ENCODE peak calls at places on chromosome 18, in nine cellular contexts. One of them, this sample, is unnamed. For H3K4me1, the result is how much of the 10 kb centered on the place peaks cover.

GRCh38 chr18:79517322-79517721 is 121.6 kb downstream of the NFATC1 start:
- DNase-seq in aorta: no peak
- DNase-seq in heart right ventricle: no peak
- DNase-seq in tibial nerve: no peak
- DNase-seq in cardiac muscle cell: no peak
- DNase-seq in left lung: no peak
- DNase-seq in heart left ventricle: no peak
- DNase-seq in stomach: no peak
- DNase-seq in right cardiac atrium: no peak
- DNase-seq in this sample: no peak

GRCh38 chr18:5393779-5394178 is 98.3 kb upstream of the ZBTB14 start:
- DNase-seq in aorta: no peak
- DNase-seq in heart right ventricle: no peak
- DNase-seq in tibial nerve: no peak
- DNase-seq in cardiac muscle cell: no peak
- DNase-seq in left lung: no peak
- DNase-seq in heart left ventricle: no peak
- DNase-seq in stomach: no peak
- DNase-seq in right cardiac atrium: no peak
- DNase-seq in this sample: no peak

GRCh38 chr18:38688402-38688801 is 1122.8 kb upstream of the CELF4 start:
- DNase-seq in aorta: no peak
- DNase-seq in heart right ventricle: no peak
- DNase-seq in tibial nerve: no peak
- DNase-seq in cardiac muscle cell: no peak
- DNase-seq in left lung: no peak
- DNase-seq in heart left ventricle: no peak
- DNase-seq in stomach: no peak
- DNase-seq in right cardiac atrium: no peak
- DNase-seq in this sample: no peak

GRCh38 chr18:46462523-46462922 is 194.5 kb downstream of the LOXHD1 start:
- DNase-seq in aorta: no peak
- DNase-seq in heart right ventricle: no peak
- DNase-seq in tibial nerve: no peak
- DNase-seq in cardiac muscle cell: no peak
- DNase-seq in left lung: no peak
- DNase-seq in heart left ventricle: no peak
- DNase-seq in stomach: no peak
- DNase-seq in right cardiac atrium: no peak
- DNase-seq in this sample: no peak

GRCh38 chr18:57273194-57273593 is 79.2 kb upstream of the ST8SIA3 start:
- DNase-seq in aorta: no peak
- DNase-seq in heart right ventricle: no peak
- DNase-seq in tibial nerve: no peak
- DNase-seq in cardiac muscle cell: no peak
- DNase-seq in left lung: no peak
- DNase-seq in heart left ventricle: no peak
- DNase-seq in stomach: no peak
- DNase-seq in right cardiac atrium: no peak
- DNase-seq in this sample: no peak

GRCh38 chr18:3498705-3499451 is 48.9 kb downstream of the TGIF1 start:
- DNase-seq in aorta: peak
- DNase-seq in heart right ventricle: no peak
- DNase-seq in tibial nerve: peak
- DNase-seq in cardiac muscle cell: peak
- DNase-seq in left lung: peak
- DNase-seq in heart left ventricle: peak
- DNase-seq in stomach: peak
- DNase-seq in right cardiac atrium: peak
- DNase-seq in this sample: no peak

GRCh38 chr18:11872479-11873136 is 21.4 kb downstream of the CHMP1B start:
- DNase-seq in aorta: no peak
- DNase-seq in heart right ventricle: peak
- DNase-seq in tibial nerve: no peak
- DNase-seq in cardiac muscle cell: peak
- DNase-seq in left lung: no peak
- DNase-seq in heart left ventricle: peak
- DNase-seq in stomach: peak
- DNase-seq in right cardiac atrium: no peak
- DNase-seq in this sample: peak

GRCh38 chr18:70553961-70554325 is 265.1 kb downstream of the SOCS6 start:
- DNase-seq in aorta: no peak
- DNase-seq in heart right ventricle: no peak
- DNase-seq in tibial nerve: no peak
- DNase-seq in cardiac muscle cell: no peak
- DNase-seq in left lung: no peak
- DNase-seq in heart left ventricle: no peak
- DNase-seq in stomach: no peak
- DNase-seq in right cardiac atrium: no peak
- DNase-seq in this sample: no peak

GRCh38 chr18:51617167-51617566 is 419.7 kb upstream of the MEX3C start:
- DNase-seq in aorta: no peak
- DNase-seq in heart right ventricle: no peak
- DNase-seq in tibial nerve: no peak
- DNase-seq in cardiac muscle cell: no peak
- DNase-seq in left lung: no peak
- DNase-seq in heart left ventricle: no peak
- DNase-seq in stomach: no peak
- DNase-seq in right cardiac atrium: no peak
- DNase-seq in this sample: no peak

GRCh38 chr18:58714259-58714658 is 43.0 kb downstream of the MALT1 start:
- DNase-seq in aorta: no peak
- DNase-seq in heart right ventricle: no peak
- DNase-seq in tibial nerve: no peak
- DNase-seq in cardiac muscle cell: no peak
- DNase-seq in left lung: no peak
- DNase-seq in heart left ventricle: no peak
- DNase-seq in stomach: no peak
- DNase-seq in right cardiac atrium: no peak
- DNase-seq in this sample: no peak

GRCh38 chr18:23239350-23239692 is 104.0 kb downstream of the CABLES1 start:
- DNase-seq in aorta: no peak
- DNase-seq in heart right ventricle: no peak
- DNase-seq in tibial nerve: no peak
- DNase-seq in cardiac muscle cell: no peak
- DNase-seq in left lung: no peak
- DNase-seq in heart left ventricle: no peak
- DNase-seq in stomach: no peak
- DNase-seq in right cardiac atrium: no peak
- DNase-seq in this sample: no peak

GRCh38 chr18:23236876-23237468 is 101.7 kb downstream of the CABLES1 start:
- DNase-seq in aorta: no peak
- DNase-seq in heart right ventricle: no peak
- DNase-seq in tibial nerve: no peak
- DNase-seq in cardiac muscle cell: no peak
- DNase-seq in left lung: no peak
- DNase-seq in heart left ventricle: no peak
- DNase-seq in stomach: no peak
- DNase-seq in right cardiac atrium: no peak
- DNase-seq in this sample: no peak

GRCh38 chr18:23238152-23238531 is 102.9 kb downstream of the CABLES1 start:
- DNase-seq in aorta: no peak
- DNase-seq in heart right ventricle: peak
- DNase-seq in tibial nerve: no peak
- DNase-seq in cardiac muscle cell: no peak
- DNase-seq in left lung: no peak
- DNase-seq in heart left ventricle: peak
- DNase-seq in stomach: peak
- DNase-seq in right cardiac atrium: no peak
- DNase-seq in this sample: no peak

GRCh38 chr18:23238651-23239349 is 103.5 kb downstream of the CABLES1 start:
- DNase-seq in aorta: no peak
- DNase-seq in heart right ventricle: no peak
- DNase-seq in tibial nerve: no peak
- DNase-seq in cardiac muscle cell: no peak
- DNase-seq in left lung: no peak
- DNase-seq in heart left ventricle: no peak
- DNase-seq in stomach: no peak
- DNase-seq in right cardiac atrium: no peak
- DNase-seq in this sample: no peak

GRCh38 chr18:23237524-23238151 is 102.4 kb downstream of the CABLES1 start:
- DNase-seq in aorta: peak
- DNase-seq in heart right ventricle: peak
- DNase-seq in tibial nerve: no peak
- DNase-seq in cardiac muscle cell: no peak
- DNase-seq in left lung: peak
- DNase-seq in heart left ventricle: peak
- DNase-seq in stomach: peak
- DNase-seq in right cardiac atrium: peak
- DNase-seq in this sample: peak
- H3K27ac ChIP-seq in aorta: peak
- H3K27ac ChIP-seq in heart right ventricle: peak
- H3K27ac ChIP-seq in tibial nerve: peak
- H3K27ac ChIP-seq in cardiac muscle cell: no peak
- H3K27ac ChIP-seq in left lung: peak
- H3K27ac ChIP-seq in heart left ventricle: peak
- H3K27ac ChIP-seq in stomach: peak
- H3K27ac ChIP-seq in right cardiac atrium: peak
- H3K27ac ChIP-seq in this sample: peak

GRCh38 chr18:63236990-63237389 is 82.6 kb downstream of the BCL2 start:
- DNase-seq in aorta: no peak
- DNase-seq in heart right ventricle: no peak
- DNase-seq in tibial nerve: peak
- DNase-seq in cardiac muscle cell: no peak
- DNase-seq in left lung: peak
- DNase-seq in heart left ventricle: peak
- DNase-seq in stomach: no peak
- DNase-seq in right cardiac atrium: peak
- DNase-seq in this sample: no peak
- H3K4me1 ChIP-seq in aorta: under half
- H3K4me1 ChIP-seq in heart right ventricle: under half
- H3K4me1 ChIP-seq in tibial nerve: half or more
- H3K4me1 ChIP-seq in cardiac muscle cell: under half
- H3K4me1 ChIP-seq in left lung: under half
- H3K4me1 ChIP-seq in heart left ventricle: under half
- H3K4me1 ChIP-seq in stomach: under half
- H3K4me1 ChIP-seq in right cardiac atrium: under half
- H3K4me1 ChIP-seq in this sample: under half

GRCh38 chr18:45339819-45340550 is 275.3 kb upstream of the SLC14A2 start:
- DNase-seq in aorta: no peak
- DNase-seq in heart right ventricle: no peak
- DNase-seq in tibial nerve: no peak
- DNase-seq in cardiac muscle cell: no peak
- DNase-seq in left lung: no peak
- DNase-seq in heart left ventricle: no peak
- DNase-seq in stomach: no peak
- DNase-seq in right cardiac atrium: no peak
- DNase-seq in this sample: no peak

GRCh38 chr18:45342166-45342565 is 273.1 kb upstream of the SLC14A2 start:
- DNase-seq in aorta: no peak
- DNase-seq in heart right ventricle: no peak
- DNase-seq in tibial nerve: no peak
- DNase-seq in cardiac muscle cell: no peak
- DNase-seq in left lung: no peak
- DNase-seq in heart left ventricle: no peak
- DNase-seq in stomach: no peak
- DNase-seq in right cardiac atrium: no peak
- DNase-seq in this sample: no peak

GRCh38 chr18:45342653-45343052 is 272.6 kb upstream of the SLC14A2 start:
- DNase-seq in aorta: no peak
- DNase-seq in heart right ventricle: no peak
- DNase-seq in tibial nerve: no peak
- DNase-seq in cardiac muscle cell: no peak
- DNase-seq in left lung: no peak
- DNase-seq in heart left ventricle: no peak
- DNase-seq in stomach: no peak
- DNase-seq in right cardiac atrium: no peak
- DNase-seq in this sample: no peak

GRCh38 chr18:45340884-45341283 is 274.4 kb upstream of the SLC14A2 start:
- DNase-seq in aorta: no peak
- DNase-seq in heart right ventricle: no peak
- DNase-seq in tibial nerve: no peak
- DNase-seq in cardiac muscle cell: no peak
- DNase-seq in left lung: no peak
- DNase-seq in heart left ventricle: no peak
- DNase-seq in stomach: no peak
- DNase-seq in right cardiac atrium: no peak
- DNase-seq in this sample: no peak

DNA sequence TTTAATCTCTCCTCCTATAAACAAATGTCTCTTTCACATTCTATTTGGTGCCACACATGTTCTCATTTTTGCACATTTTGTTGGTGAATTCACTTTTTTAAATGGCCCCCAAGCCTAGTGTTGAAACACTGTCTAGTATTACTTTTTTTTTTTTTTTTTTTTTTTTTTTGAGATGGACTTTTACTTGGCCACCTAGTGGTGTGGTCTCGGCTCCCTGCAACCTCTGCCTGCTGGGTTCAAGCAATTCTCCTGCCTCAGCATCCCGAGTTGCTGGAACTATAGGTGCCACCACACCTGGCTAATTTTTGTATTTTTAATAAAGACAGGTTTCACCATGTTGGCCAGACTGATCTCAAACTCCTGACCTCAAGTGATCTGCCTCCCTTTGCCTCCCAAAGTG is 273.8 kb upstream of the SLC14A2 start:
- DNase-seq in aorta: no peak
- DNase-seq in heart right ventricle: no peak
- DNase-seq in tibial nerve: no peak
- DNase-seq in cardiac muscle cell: no peak
- DNase-seq in left lung: no peak
- DNase-seq in heart left ventricle: no peak
- DNase-seq in stomach: no peak
- DNase-seq in right cardiac atrium: no peak
- DNase-seq in this sample: no peak
- H3K27ac ChIP-seq in aorta: no peak
- H3K27ac ChIP-seq in heart right ventricle: no peak
- H3K27ac ChIP-seq in tibial nerve: no peak
- H3K27ac ChIP-seq in cardiac muscle cell: no peak
- H3K27ac ChIP-seq in left lung: no peak
- H3K27ac ChIP-seq in heart left ventricle: no peak
- H3K27ac ChIP-seq in stomach: no peak
- H3K27ac ChIP-seq in right cardiac atrium: no peak
- H3K27ac ChIP-seq in this sample: no peak

DNA sequence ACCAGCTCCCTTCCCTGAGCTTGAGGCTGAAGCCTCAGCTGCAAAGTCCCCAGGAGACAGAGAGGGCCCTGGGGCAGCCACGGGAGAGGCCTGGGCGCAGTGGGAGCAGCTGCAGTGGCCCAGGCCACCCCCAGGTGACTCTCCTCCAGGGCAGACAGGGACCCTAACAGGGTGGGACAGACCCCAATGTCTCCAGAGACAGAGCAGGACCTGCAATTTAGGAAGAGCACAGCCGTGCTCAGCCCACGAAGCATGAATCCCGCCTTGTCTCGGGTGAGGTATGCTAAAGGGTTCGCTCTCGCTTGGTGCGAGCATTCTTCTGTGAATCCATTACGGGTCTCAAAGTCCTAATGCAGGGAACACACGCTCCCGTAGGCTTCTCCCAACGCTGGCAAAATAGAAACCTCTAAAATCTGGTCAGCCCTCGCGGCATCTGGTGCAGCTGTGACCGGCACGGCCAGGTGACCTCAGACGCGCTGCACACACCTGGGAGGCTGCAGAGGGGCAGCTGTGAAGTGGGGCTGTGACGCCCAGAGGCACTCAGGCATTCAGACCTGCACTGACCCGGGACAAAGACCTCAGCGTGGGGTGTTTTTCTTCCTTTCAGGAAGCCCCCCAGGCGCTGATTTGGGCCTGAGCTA is 12.6 kb downstream of the MBP start:
- DNase-seq in aorta: no peak
- DNase-seq in heart right ventricle: no peak
- DNase-seq in tibial nerve: no peak
- DNase-seq in cardiac muscle cell: no peak
- DNase-seq in left lung: no peak
- DNase-seq in heart left ventricle: no peak
- DNase-seq in stomach: no peak
- DNase-seq in right cardiac atrium: no peak
- DNase-seq in this sample: no peak
- H3K4me1 ChIP-seq in aorta: under half
- H3K4me1 ChIP-seq in heart right ventricle: under half
- H3K4me1 ChIP-seq in tibial nerve: under half
- H3K4me1 ChIP-seq in cardiac muscle cell: under half
- H3K4me1 ChIP-seq in left lung: under half
- H3K4me1 ChIP-seq in heart left ventricle: under half
- H3K4me1 ChIP-seq in stomach: half or more
- H3K4me1 ChIP-seq in right cardiac atrium: under half
- H3K4me1 ChIP-seq in this sample: half or more

This sample was measured in gastrocnemius medialis.